ENCODE peak calls at places on chromosomes 11 and 22, in seven cellular contexts. Y is transverse colon, S is cardiac fibroblast, M is brain microvascular endothelial cell, Z is AG09309, B is HFF-Myc, I is right lobe of liver. N is an unnamed sample.

GRCh38 chr22:30015846-30016245 is 64.4 kb upstream of the HORMAD2 start:
- DNase-seq in S (no peak), M (peak; percentile 71), Y (no peak), I (no peak), Z (peak; percentile 39), B (no peak), N (peak; percentile 93)

GRCh38 chr11:34941688-34942087 is 25.3 kb downstream of the PDHX start:
- DNase-seq in M (no peak), Y (no peak), I (no peak), Z (no peak), B (no peak), S (no peak), N (no peak)

GRCh38 chr11:8361206-8361605 is 97.5 kb upstream of the LMO1 start:
- DNase-seq in I (no peak), B (no peak), Z (no peak), S (no peak), Y (no peak), M (no peak), N (no peak)

GRCh38 chr22:21641417-21641794 is 696 bp upstream of the SDF2L1 start:
- DNase-seq in I (peak; percentile 62), Z (no peak), S (peak; percentile 65), Y (peak; percentile 54), M (no peak), B (no peak), N (peak; percentile 80)

GRCh38 chr22:38034278-38034882 is 22.8 kb upstream of the PICK1 start:
- DNase-seq in I (peak; percentile 70), Y (peak; percentile 45), M (peak; percentile 91), S (peak; percentile 94), B (peak; percentile 82), Z (peak; percentile 55), N (peak; percentile 96)

GRCh38 chr11:10693509-10694071 is at the start of gene IRAG1:
- DNase-seq in S (peak; percentile 73), I (peak; percentile 49), M (peak; percentile 52), Z (no peak), B (no peak), Y (peak; percentile 37), N (peak; percentile 81)

GRCh38 chr11:60950933-60951610 is 904 bp downstream of the SLC15A3 start:
- DNase-seq in Y (no peak), B (no peak), Z (no peak), I (no peak), M (no peak), S (no peak), N (no peak)

GRCh38 chr11:105910095-105910715 is 111.8 kb downstream of the MSANTD4 start:
- DNase-seq in Y (no peak), M (no peak), Z (no peak), B (no peak), I (no peak), S (peak; percentile 2), N (peak; percentile 44)

GRCh38 chr22:20964799-20965103 is 2.3 kb upstream of the AIFM3 start:
- DNase-seq in I (no peak), M (no peak), B (no peak), Y (no peak), S (no peak), Z (no peak), N (no peak)

GRCh38 chr11:7272373-7272772 is 20.7 kb downstream of the SYT9 start:
- DNase-seq in Y (no peak), I (no peak), B (no peak), S (no peak), Z (no peak), M (no peak), N (no peak)

GRCh38 chr11:101061606-101062005 is 68.0 kb downstream of the PGR start:
- DNase-seq in I (no peak), S (peak; percentile 77), B (no peak), M (peak; percentile 65), Z (no peak), Y (no peak), N (no peak)

GRCh38 chr11:23688835-23689234 is 808.0 kb upstream of the LUZP2 start:
- DNase-seq in I (no peak), S (peak; percentile 18), M (peak; percentile 63), B (peak; percentile 14), Z (no peak), Y (no peak), N (peak; percentile 7)

GRCh38 chr11:64787526-64788320 is 9.4 kb upstream of the SF1 start:
- DNase-seq in Y (peak; percentile 82), Z (no peak), S (peak; percentile 68), M (peak; percentile 45), B (no peak), I (peak; percentile 71), N (no peak)

GRCh38 chr11:77668760-77669159 is 31.2 kb upstream of the CLNS1A start:
- DNase-seq in M (peak; percentile 23), B (no peak), Z (no peak), Y (no peak), S (no peak), I (no peak), N (peak; percentile 9)

GRCh38 chr22:50600541-50600940 is at the start of gene MAPK8IP2:
- DNase-seq in Y (no peak), I (no peak), B (no peak), S (no peak), Z (no peak), M (no peak), N (no peak)

GRCh38 chr11:118311518-118311917 is 7.0 kb downstream of the CD3E start:
- DNase-seq in I (no peak), Z (no peak), M (no peak), Y (no peak), B (no peak), S (no peak), N (no peak)

GRCh38 chr11:10638285-10638684 is 55.3 kb downstream of the IRAG1 start:
- DNase-seq in B (peak; percentile 39), M (no peak), Z (no peak), I (no peak), Y (no peak), S (peak; percentile 47), N (no peak)

GRCh38 chr11:17978553-17979287 is 34.1 kb downstream of the SERGEF start:
- DNase-seq in Z (no peak), S (peak; percentile 59), Y (peak; percentile 42), M (peak; percentile 33), B (no peak), I (peak; percentile 80), N (peak; percentile 85)

GRCh38 chr11:47941907-47942558 is 38.3 kb upstream of the PTPRJ start:
- DNase-seq in B (no peak), S (no peak), M (no peak), Y (no peak), I (peak; percentile 90), Z (no peak), N (no peak)

GRCh38 chr22:22144858-22145257 is 99.7 kb upstream of the VPREB1 start:
- DNase-seq in S (no peak), Z (no peak), B (no peak), I (no peak), Y (no peak), M (no peak), N (no peak)

GRCh38 chr11:15006139-15006759 is 34.1 kb upstream of the CALCA start:
- DNase-seq in Y (no peak), I (no peak), S (peak; percentile 52), Z (peak; percentile 3), B (peak; percentile 37), M (peak; percentile 34), N (peak; percentile 49)

GRCh38 chr11:78212586-78213371 is 24.1 kb downstream of the USP35 start:
- DNase-seq in M (no peak), B (no peak), S (peak; percentile 43), Z (no peak), Y (no peak), I (no peak), N (peak; percentile 38)

GRCh38 chr11:45209904-45210699 is 63.7 kb downstream of the PRDM11 start:
- DNase-seq in B (no peak), S (peak; percentile 92), I (peak; percentile 64), Z (no peak), Y (peak; percentile 72), M (peak; percentile 33), N (peak; percentile 51)

GRCh38 chr11:57644748-57645715 is 4.7 kb downstream of the YPEL4 start:
- DNase-seq in S (peak; percentile 81), Z (no peak), Y (peak; percentile 87), M (peak; percentile 62), B (no peak), I (peak; percentile 84), N (peak; percentile 86)
- TF ChIP-seq CTCF in S (peak; percentile 82), Z (peak; percentile 88), Y (peak; percentile 80), M (peak; percentile 92), B (peak; percentile 83), I (peak; percentile 86), N (peak; percentile 81)

GRCh38 chr11:76385903-76386302 is 4.8 kb downstream of the GVQW3 start:
- DNase-seq in I (peak; percentile 76), Y (peak; percentile 53), M (no peak), S (no peak), Z (no peak), B (no peak), N (no peak)

GRCh38 chr11:76380977-76381719 is at the start of the genes GVQW3 and THAP12:
- DNase-seq in M (peak; percentile 95), S (peak; percentile 99), Y (peak; percentile 98), I (peak; percentile 98), Z (peak; percentile 84), B (peak; percentile 78), N (peak; percentile 99)

GRCh38 chr11:76379811-76380160 is 1.1 kb downstream of the THAP12 start:
- DNase-seq in Y (no peak), Z (no peak), S (no peak), B (no peak), I (no peak), M (no peak), N (no peak)

GRCh38 chr11:76380161-76380976 is 563 bp downstream of the THAP12 start:
- DNase-seq in B (no peak), Z (no peak), M (peak; percentile 4), Y (peak; percentile 23), S (peak; percentile 10), I (no peak), N (peak; percentile 51)

GRCh38 chr11:76382209-76382608 is 1.1 kb downstream of the GVQW3 start:
- DNase-seq in Y (no peak), I (no peak), M (no peak), B (no peak), Z (no peak), S (no peak), N (peak; percentile 9)
- H3K4me3 ChIP-seq in Y (no peak overlapping the region), I (no peak overlapping the region), M (peak overlapping the region; percentile 90), B (peak overlapping the region; percentile 86), Z (no peak overlapping the region), S (no peak overlapping the region), N (no peak overlapping the region)

DNA sequence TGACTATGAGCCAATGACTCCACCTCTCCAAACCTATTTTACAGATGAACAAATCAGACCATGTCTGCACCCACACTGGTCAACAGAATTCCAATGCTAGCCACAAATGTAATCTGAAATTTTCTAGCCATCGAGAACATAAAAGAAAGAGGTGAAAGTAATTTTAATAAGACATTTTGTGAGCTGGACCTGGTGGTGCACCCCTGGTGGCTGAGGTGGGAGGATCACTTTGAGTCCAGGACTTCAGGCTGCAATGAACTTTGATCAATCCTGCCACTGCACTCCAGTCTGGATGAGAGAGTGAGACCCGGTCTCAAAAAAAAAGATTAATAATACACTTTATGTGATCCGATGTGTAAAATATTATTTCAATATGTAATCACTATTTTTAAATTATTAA is 9.4 kb upstream of the RNF185 start:
- DNase-seq in I (no peak), Y (no peak), B (no peak), Z (no peak), S (no peak), M (no peak), N (peak; percentile 40)
- TF ChIP-seq CTCF in I (peak; percentile 46), Y (peak; percentile 48), B (peak; percentile 39), Z (peak; percentile 45), S (peak; percentile 49), M (peak; percentile 72), N (peak; percentile 57)

DNA sequence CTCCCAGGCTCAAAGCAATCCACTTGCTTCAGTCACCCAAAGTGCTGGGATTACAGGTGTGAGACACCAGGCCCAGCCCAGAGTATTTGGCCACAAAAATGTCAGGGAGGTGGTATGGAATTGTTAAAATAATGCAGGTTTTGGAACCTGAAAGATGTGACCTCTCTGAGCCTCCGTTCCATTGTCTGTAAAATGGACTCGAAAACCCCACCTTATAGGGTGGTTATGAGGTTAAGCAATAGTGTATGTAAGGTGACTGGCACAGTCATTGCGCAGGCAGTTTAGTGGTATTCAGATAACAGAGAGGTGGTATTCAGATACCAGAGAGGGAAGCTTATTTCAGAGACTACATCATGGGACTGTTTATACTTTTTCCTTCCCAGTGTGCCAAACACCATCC is 52.5 kb upstream of the PRSS23 start:
- DNase-seq in S (no peak), Y (no peak), Z (no peak), B (no peak), I (no peak), M (no peak), N (no peak)
- H3K4me3 ChIP-seq in S (no peak overlapping the region), Y (no peak overlapping the region), Z (no peak overlapping the region), B (no peak overlapping the region), I (no peak overlapping the region), M (no peak overlapping the region), N (no peak overlapping the region)